ENCODE peak calls at places on chromosome 9, in four cellular contexts. A is upper lobe of left lung, D is stomach, H is GM12891. Z is an unnamed sample.

GRCh38 chr9:5510360-5510931 is at the start of gene PDCD1LG2:
- DNase-seq in A (no peak), D (no peak), H (no peak), Z (no peak)

GRCh38 chr9:36924071-36924470 is 110.0 kb downstream of the PAX5 start:
- DNase-seq in A (no peak), D (no peak), H (no peak), Z (no peak)

GRCh38 chr9:99807276-99807852 is 14.3 kb upstream of the NR4A3 start:
- DNase-seq in A (peak; percentile 65), D (peak; percentile 83), H (no peak), Z (peak; percentile 82)

GRCh38 chr9:16671591-16672137 is 198.8 kb downstream of the BNC2 start:
- DNase-seq in A (no peak), D (no peak), H (no peak), Z (no peak)

GRCh38 chr9:114687034-114687433 is 5.0 kb upstream of the TEX48 start:
- DNase-seq in A (no peak), D (no peak), H (no peak), Z (no peak)

GRCh38 chr9:36798350-36799065 is 225.8 kb downstream of the MELK start:
- DNase-seq in A (no peak), D (no peak), H (peak; percentile 41), Z (no peak)

GRCh38 chr9:89826186-89826585 is 221.4 kb downstream of the GADD45G start:
- DNase-seq in A (no peak), D (no peak), H (no peak), Z (no peak)

GRCh38 chr9:104088416-104088815 is 5.7 kb upstream of the SMC2 start:
- DNase-seq in A (no peak), D (no peak), H (no peak), Z (peak; percentile 8)

GRCh38 chr9:14428781-14429230 is 114.9 kb upstream of the NFIB start:
- DNase-seq in A (peak; percentile 44), D (peak; percentile 66), H (no peak), Z (peak; percentile 84)

GRCh38 chr9:81293651-81294050 is 395.7 kb downstream of the TLE1 start:
- DNase-seq in A (no peak), D (no peak), H (no peak), Z (no peak)

GRCh38 chr9:6576930-6577329 is 68.6 kb downstream of the GLDC start:
- DNase-seq in A (no peak), D (no peak), H (no peak), Z (no peak)

GRCh38 chr9:83334320-83334719 is 203.9 kb downstream of the FRMD3 start:
- DNase-seq in A (peak; percentile 81), D (peak; percentile 89), H (no peak), Z (peak; percentile 83)

GRCh38 chr9:133576591-133577462 is 32.4 kb downstream of the FAM163B start:
- DNase-seq in A (no peak), D (no peak), H (no peak), Z (no peak)

GRCh38 chr9:134548185-134548584 is 93.4 kb upstream of the COL5A1 start:
- DNase-seq in A (no peak), D (no peak), H (no peak), Z (no peak)

GRCh38 chr9:15509931-15510788 is 610 bp downstream of the PSIP1 start:
- DNase-seq in A (peak; percentile 39), D (peak; percentile 33), H (peak; percentile 61), Z (peak; percentile 76)

GRCh38 chr9:104143554-104143919 is 49.4 kb downstream of the SMC2 start:
- DNase-seq in A (no peak), D (no peak), H (no peak), Z (no peak)

GRCh38 chr9:21317956-21318923 is 13.1 kb upstream of the IFNA5 start:
- DNase-seq in A (no peak), D (peak; percentile 45), H (no peak), Z (peak; percentile 55)
- TF ChIP-seq POLR2A in A (no peak), D (no peak), H (no peak), Z (no peak)

GRCh38 chr9:97981828-97982164 is 1.3 kb upstream of the ANP32B start:
- DNase-seq in A (no peak), D (no peak), H (no peak), Z (peak; percentile 60)

GRCh38 chr9:97983524-97984187 is 515 bp downstream of the ANP32B start:
- DNase-seq in A (peak; percentile 47), D (peak; percentile 59), H (peak; percentile 37), Z (peak; percentile 71)

GRCh38 chr9:97984188-97985057 is 1.3 kb downstream of the ANP32B start:
- DNase-seq in A (peak; percentile 69), D (peak; percentile 81), H (peak; percentile 54), Z (peak; percentile 87)

GRCh38 chr9:97982191-97982718 is 886 bp upstream of the ANP32B start:
- DNase-seq in A (no peak), D (no peak), H (no peak), Z (peak; percentile 66)

DNA sequence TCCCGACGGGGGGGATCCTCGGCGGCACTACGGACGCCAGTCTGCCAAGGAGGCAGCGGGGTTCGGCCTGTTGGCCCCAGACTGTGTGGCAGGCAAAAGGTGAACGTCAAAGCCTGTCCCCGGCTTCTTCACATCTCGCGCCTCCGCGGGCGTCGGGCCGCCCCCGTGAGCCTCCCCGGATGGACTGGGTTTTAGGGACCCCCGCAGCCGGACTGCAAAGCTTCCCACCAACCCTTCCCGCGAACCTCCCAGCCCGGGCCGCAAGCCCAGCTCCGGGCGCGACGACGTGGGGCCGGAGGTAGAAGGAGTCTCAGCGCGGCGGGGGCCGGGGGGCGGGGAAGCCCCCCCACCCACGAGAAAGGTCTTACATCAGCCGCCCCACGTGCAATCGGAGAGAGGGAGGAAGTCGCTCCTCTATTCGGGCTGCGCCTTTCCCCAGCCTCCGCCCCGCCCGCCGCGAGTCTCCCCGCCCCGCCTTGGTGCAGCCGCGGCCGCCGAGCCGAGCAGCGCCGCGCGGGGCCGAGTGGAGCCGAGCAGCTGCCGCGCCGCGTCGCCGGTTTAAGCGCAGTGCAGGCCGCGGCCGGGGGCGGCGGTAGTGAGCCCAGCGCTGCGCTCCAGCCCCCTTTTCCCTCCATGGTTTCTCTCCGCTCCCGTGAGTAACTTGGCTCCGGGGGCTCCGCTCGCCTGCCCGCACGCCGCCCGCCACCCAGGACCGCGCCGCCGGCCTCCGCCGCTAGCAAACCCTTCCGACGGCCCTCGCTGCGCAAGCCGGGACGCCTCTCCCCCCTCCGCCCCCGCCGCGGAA is at the start of gene ANP32B:
- DNase-seq in A (peak; percentile 94), D (peak; percentile 94), H (peak; percentile 80), Z (peak; percentile 95)
- TF ChIP-seq POLR2A in A (peak; percentile 40), D (no peak), H (no peak), Z (peak; percentile 84)

GRCh38 chr9:101325053-101325452 is 59.8 kb downstream of the BAAT start:
- DNase-seq in A (no peak), D (no peak), H (no peak), Z (no peak)
- TF ChIP-seq POLR2A in A (no peak), D (no peak), H (no peak), Z (no peak)

GRCh38 chr9:33510264-33511183 is 13.5 kb upstream of the ANKRD18B start:
- DNase-seq in A (peak; percentile 60), D (peak; percentile 56), H (peak; percentile 4), Z (peak; percentile 88)
- TF ChIP-seq POLR2A in A (peak; percentile 39), D (no peak), H (no peak), Z (peak; percentile 84)

GRCh38 chr9:131530930-131531832 is at the start of gene UCK1:
- DNase-seq in A (peak; percentile 75), D (peak; percentile 80), H (peak; percentile 100), Z (peak; percentile 92)
- TF ChIP-seq POLR2A in A (no peak), D (no peak), H (no peak), Z (peak; percentile 37)

GRCh38 chr9:120921751-120922181 is 4.8 kb downstream of the TRAF1 start:
- DNase-seq in A (no peak), D (no peak), H (no peak), Z (no peak)

GRCh38 chr9:120922404-120923173 is 4.0 kb downstream of the TRAF1 start:
- DNase-seq in A (no peak), D (no peak), H (no peak), Z (no peak)

GRCh38 chr9:120925535-120926396 is 830 bp downstream of the TRAF1 start:
- DNase-seq in A (no peak), D (no peak), H (no peak), Z (peak; percentile 45)

GRCh38 chr9:120924698-120925534 is 1.7 kb downstream of the TRAF1 start:
- DNase-seq in A (no peak), D (no peak), H (no peak), Z (no peak)

DNA sequence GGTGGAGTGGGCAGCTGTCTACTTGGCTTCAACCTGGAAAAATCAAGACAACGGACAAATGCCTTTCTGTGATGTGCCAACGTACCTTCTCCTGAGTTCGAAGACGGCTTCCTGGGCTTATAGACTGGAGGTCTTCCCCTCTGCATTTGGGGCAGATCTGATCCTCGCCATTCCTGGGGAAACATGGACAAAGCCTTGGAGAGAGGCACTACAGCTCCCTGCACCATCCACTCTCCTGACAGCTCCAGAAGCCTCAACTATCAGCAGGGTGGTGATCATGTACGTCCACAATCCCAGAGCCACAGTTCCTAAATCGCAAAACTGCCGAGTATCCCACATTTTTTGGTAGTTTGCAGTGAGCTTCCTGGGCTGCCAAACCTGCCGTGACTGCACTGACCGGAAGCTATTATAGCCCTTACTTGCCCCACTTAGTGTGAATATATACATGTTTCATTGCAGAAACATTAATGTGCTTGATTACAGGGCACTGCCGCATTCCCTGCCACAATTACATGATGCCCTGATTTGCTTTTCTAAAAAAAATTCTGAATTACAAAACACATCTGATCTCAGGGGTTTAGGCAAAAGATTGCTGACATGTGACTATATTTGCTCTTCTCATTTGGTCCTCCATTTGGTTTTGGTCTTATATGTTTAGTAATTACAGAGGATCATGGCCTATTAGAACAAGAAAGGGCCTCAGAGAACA is 2.8 kb downstream of the TRAF1 start:
- DNase-seq in A (no peak), D (no peak), H (no peak), Z (no peak)
- TF ChIP-seq POLR2A in A (no peak), D (no peak), H (peak; percentile 59), Z (no peak)

GRCh38 chr9:95017062-95017461 is 290.6 kb downstream of the AOPEP start:
- DNase-seq in A (no peak), D (no peak), H (no peak), Z (no peak)

GRCh38 chr9:95018099-95018927 is 291.8 kb downstream of the AOPEP start:
- DNase-seq in A (peak; percentile 54), D (no peak), H (no peak), Z (peak; percentile 7)

GRCh38 chr9:95015569-95015968 is 289.1 kb downstream of the AOPEP start:
- DNase-seq in A (no peak), D (no peak), H (no peak), Z (no peak)

GRCh38 chr9:95014917-95015316 is 288.4 kb downstream of the AOPEP start:
- DNase-seq in A (no peak), D (no peak), H (no peak), Z (no peak)

DNA sequence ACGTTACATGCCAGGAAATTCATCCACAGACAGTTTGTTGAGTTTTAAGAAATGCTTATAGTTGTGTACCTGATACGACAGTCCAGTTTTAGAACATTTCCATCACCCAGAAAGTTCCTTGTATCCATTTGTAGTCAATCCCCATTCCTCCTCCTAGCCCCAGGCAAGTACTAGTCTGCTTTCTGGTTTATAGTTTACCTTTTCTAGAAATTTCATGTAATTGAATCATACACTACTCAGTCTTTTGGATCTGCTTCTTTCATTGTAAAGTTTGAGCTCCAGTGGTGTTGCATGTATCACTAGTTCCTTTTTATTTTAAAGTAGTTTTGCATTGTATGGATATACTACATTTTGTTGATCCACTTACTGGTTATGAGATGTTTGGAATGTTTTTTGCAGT is 291.2 kb downstream of the AOPEP start:
- DNase-seq in A (no peak), D (no peak), H (no peak), Z (no peak)
- TF ChIP-seq POLR2A in A (no peak), D (no peak), H (no peak), Z (no peak)

Z was measured in erythroblast.